ENCODE peak calls at places on chromosomes 11 and 22, in seven cellular contexts. X is body of pancreas; J is heart right ventricle; C is IMR-90; A is pancreas; W is thoracic aorta; D is CD8-positive, alpha-beta memory T cell. E is an unnamed sample. For H3K4me1, the result is how much of the 10 kb centered on the place peaks cover.

GRCh38 chr22:39664485-39665200 is 94.1 kb downstream of the CACNA1I start:
- DNase-seq in X (peak), J (no peak), C (no peak), A (peak), W (no peak), D (no peak), E (peak)

GRCh38 chr22:19847345-19847632 is 7.4 kb downstream of the GNB1L start:
- DNase-seq in X (no peak), J (no peak), C (no peak), A (no peak), W (no peak), D (no peak), E (no peak)

GRCh38 chr11:106917973-106918372 is 100.3 kb downstream of the GUCY1A2 start:
- DNase-seq in X (no peak), J (no peak), C (peak), A (no peak), W (no peak), D (no peak), E (no peak)

GRCh38 chr22:20868225-20868944 is 9.6 kb downstream of the SNAP29 start:
- DNase-seq in X (no peak), J (no peak), C (peak), A (no peak), W (no peak), D (no peak), E (no peak)

GRCh38 chr11:12179019-12179418 is 68.6 kb downstream of the MICAL2 start:
- DNase-seq in X (peak), J (no peak), C (no peak), A (peak), W (no peak), D (no peak), E (no peak)

GRCh38 chr11:68968306-68969255 is 12.2 kb downstream of the MRGPRD start:
- DNase-seq in X (peak), J (no peak), C (no peak), A (no peak), W (no peak), D (no peak), E (no peak)

GRCh38 chr11:95835351-95835750 is 45.1 kb downstream of the CEP57 start:
- DNase-seq in X (no peak), J (no peak), C (peak), A (no peak), W (no peak), D (no peak), E (no peak)

GRCh38 chr22:40310081-40310770 is 36.1 kb upstream of the ADSL start:
- DNase-seq in X (no peak), J (no peak), C (peak), A (no peak), W (no peak), D (no peak), E (no peak)

GRCh38 chr11:134480129-134480652 is 68.1 kb upstream of the B3GAT1 start:
- DNase-seq in X (no peak), J (no peak), C (no peak), A (no peak), W (no peak), D (no peak), E (no peak)

GRCh38 chr22:27782065-27782464 is 19.5 kb downstream of the MN1 start:
- DNase-seq in X (no peak), J (peak), C (no peak), A (no peak), W (no peak), D (no peak), E (no peak)
- H3K4me1 ChIP-seq in X (under half), J (half or more), C (under half), A (under half), W (half or more), D (under half), E (under half)

DNA sequence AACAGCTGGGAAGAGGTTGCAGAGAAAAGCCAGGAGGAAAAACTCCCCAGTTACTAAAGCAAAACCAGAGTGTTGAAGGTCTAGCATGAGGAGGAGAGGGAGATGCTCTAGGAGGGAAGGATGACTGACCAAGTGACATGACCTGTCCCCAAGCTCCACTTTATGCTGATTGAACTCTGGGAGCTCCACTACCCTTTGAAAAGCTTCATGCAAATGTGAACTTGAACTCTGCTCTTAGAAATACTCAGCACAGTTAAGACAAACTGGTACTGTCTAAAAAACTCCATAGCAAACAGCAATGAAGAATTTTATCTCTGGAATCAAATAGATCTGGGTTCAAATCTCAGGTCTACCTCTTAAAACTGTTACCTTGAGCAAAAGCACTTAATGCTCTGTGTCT is 14.5 kb upstream of the POU2AF1 start:
- DNase-seq in X (no peak), J (no peak), C (no peak), A (no peak), W (no peak), D (no peak), E (no peak)
- H3K4me3 ChIP-seq in X (no peak), J (no peak), C (no peak), A (no peak), W (no peak), D (no peak), E (no peak)

GRCh38 chr22:47040486-47041145 is 278.2 kb downstream of the TBC1D22A start:
- DNase-seq in X (no peak), J (no peak), C (no peak), A (no peak), W (no peak), D (no peak), E (no peak)
- H3K4me1 ChIP-seq in X (under half), J (under half), C (under half), A (under half), W (under half), D (under half), E (under half)

DNA sequence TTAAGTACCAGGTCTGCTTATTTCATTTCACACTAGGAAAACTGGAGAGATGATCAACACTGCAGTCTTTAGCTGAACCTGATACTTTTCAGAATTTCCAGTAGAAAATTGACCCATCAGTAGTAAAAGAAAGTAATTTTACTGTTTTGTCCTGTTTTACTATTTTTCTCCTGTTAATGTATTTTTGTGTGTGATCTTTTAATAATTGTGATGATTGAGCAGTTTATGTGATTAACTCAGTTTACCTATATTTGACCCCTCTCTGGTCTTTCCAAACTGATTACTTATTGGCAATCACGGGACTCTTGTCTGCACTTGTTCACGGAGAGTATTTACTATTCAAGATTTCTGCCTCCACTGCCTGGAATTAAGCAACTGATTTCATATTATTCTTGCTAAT is 546 bp upstream of the CYP2R1 start:
- DNase-seq in X (no peak), J (no peak), C (no peak), A (no peak), W (no peak), D (no peak), E (no peak)
- H3K4me3 ChIP-seq in X (no peak), J (peak), C (peak), A (peak), W (peak), D (peak), E (peak)

E was measured in effector memory CD4-positive, alpha-beta T cell.